ENCODE peak calls at places on chromosomes 1 and 21, in five cellular contexts. F is AG04450, Q is heart left ventricle, Y is right atrium auricular region, T is IMR-90. S is an unnamed sample.

GRCh38 chr1:183039985-183040447 is 16.8 kb downstream of the LAMC1 start:
- DNase-seq in F (peak), Q (no peak), Y (no peak), T (peak), S (no peak)

GRCh38 chr1:19682257-19682656 is 17.6 kb downstream of the HTR6 start:
- DNase-seq in F (peak), Q (no peak), Y (no peak), T (peak), S (no peak)

GRCh38 chr21:33109574-33110339 is 39.8 kb downstream of the OLIG1 start:
- DNase-seq in F (no peak), Q (no peak), Y (no peak), T (no peak), S (no peak)

GRCh38 chr1:58395355-58395754 is 151.2 kb downstream of the OMA1 start:
- DNase-seq in F (peak), Q (no peak), Y (no peak), T (peak), S (no peak)

GRCh38 chr1:1168156-1168450 is 5.6 kb upstream of the TTLL10 start:
- DNase-seq in F (no peak), Q (no peak), Y (no peak), T (no peak), S (no peak)

GRCh38 chr1:25148673-25149300 is 83.5 kb downstream of the SYF2 start:
- DNase-seq in F (no peak), Q (no peak), Y (no peak), T (no peak), S (no peak)

GRCh38 chr21:35932232-35932911 is 128.0 kb downstream of the SETD4 start:
- DNase-seq in F (peak), Q (peak), Y (peak), T (peak), S (peak)

GRCh38 chr1:184567648-184568047 is 180.8 kb downstream of the C1orf21 start:
- DNase-seq in F (no peak), Q (no peak), Y (no peak), T (peak), S (no peak)

GRCh38 chr21:29299906-29300546 is 1.3 kb downstream of the BACH1 start:
- DNase-seq in F (peak), Q (peak), Y (peak), T (peak), S (peak)

GRCh38 chr1:50181027-50181663 is 72.4 kb downstream of the ELAVL4 start:
- DNase-seq in F (no peak), Q (peak), Y (no peak), T (no peak), S (no peak)

GRCh38 chr21:44820851-44821250 is 3.0 kb upstream of the SUMO3 start:
- DNase-seq in F (no peak), Q (no peak), Y (no peak), T (peak), S (no peak)

GRCh38 chr1:149917590-149918144 is at the start of gene SV2A:
- DNase-seq in F (no peak), Q (no peak), Y (no peak), T (peak), S (peak)

DNA sequence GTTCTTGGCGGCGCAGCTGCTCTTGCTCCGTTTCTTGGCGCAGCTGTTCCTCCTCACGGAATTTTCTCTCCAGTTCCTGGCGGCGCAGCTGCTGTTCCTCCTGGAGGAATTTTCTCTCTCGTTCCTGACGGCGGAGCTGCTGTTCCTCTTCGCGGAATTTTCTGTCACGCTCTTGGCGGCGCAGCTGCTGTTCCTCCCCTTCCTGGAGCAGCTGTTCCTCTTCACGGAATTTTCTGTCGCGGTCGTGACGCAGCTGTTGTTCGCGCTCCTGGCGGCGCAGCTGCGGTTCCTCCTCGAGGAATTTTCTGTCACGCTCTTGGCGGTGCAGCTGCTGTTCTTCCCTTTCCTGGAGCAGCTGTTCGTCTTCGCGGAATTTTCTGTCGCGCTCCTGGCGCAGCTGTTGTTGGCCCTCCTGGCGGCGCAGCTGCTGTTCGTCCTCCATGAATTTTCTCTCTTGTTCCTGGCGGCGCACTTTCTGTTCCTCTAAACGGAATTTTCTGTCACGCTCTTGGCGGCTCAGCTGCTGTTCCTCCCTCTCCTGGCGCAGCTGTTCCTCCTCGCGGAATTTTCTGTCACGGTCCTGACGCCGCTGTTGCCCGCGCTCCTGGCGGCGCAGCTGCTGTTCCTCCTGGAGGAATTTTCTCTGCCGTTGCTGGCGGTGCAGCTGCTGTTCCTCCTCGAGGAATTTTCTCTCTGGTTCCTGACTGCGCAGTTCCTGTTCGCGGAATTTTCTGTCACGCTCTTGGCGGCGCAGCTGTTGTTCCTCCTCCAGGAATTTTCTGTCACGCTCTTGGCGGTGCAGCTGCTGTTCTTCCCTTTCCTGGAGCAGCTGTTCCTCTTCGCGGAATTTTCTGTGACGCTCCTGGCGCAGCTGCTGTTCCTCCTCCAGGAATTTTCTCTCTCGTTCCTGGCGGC is 7.0 kb downstream of the TCHH start:
- DNase-seq in F (no peak), Q (no peak), Y (no peak), T (peak), S (no peak)
- H3K4me3 ChIP-seq in F (peak), Q (no peak), Y (peak), T (peak), S (no peak)

DNA sequence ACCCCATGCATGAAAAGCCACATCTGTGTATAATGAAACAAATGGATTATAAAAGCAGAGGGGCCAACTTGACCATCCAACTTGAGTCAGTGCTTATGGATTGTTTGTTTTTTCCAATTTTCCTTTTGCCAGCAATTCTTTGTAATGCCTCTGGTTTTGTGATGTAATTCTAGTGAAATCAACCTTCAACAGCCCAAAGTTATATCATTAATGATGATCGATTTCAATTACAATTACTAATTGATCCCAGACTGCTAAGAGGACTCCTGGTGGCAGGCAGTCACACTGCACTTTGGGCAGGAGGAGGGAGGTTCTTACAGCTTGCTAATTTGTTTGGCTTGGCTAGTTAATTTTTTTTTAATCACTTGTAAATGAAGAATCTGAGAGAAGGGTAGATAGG is 552.3 kb downstream of the NUF2 start:
- DNase-seq in F (no peak), Q (no peak), Y (no peak), T (no peak), S (no peak)
- TF ChIP-seq CTCF in F (peak), Q (peak), Y (no peak), T (peak), S (no peak)

DNA sequence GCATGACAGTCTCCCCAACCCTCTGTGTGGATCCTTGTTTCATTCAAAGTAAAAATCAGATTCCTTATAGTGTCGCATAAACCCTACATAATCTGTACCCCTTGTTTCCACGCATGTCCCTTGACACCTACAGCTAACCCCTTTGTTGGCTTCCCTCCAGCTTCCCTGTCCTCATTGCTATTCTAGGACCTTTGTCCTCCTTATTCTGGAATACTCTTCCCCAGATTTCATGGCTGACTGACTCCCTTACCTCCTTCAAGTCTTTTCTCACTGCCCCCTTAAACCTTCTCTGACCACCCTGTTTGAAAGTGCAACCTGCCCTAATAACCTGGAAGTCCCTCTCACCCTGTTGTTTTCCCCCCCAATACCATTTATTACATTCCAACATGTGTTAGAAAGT is 4.0 kb downstream of the RNF11 start:
- DNase-seq in F (no peak), Q (no peak), Y (peak), T (no peak), S (no peak)
- H3K4me3 ChIP-seq in F (no peak), Q (no peak), Y (no peak), T (no peak), S (no peak)

DNA sequence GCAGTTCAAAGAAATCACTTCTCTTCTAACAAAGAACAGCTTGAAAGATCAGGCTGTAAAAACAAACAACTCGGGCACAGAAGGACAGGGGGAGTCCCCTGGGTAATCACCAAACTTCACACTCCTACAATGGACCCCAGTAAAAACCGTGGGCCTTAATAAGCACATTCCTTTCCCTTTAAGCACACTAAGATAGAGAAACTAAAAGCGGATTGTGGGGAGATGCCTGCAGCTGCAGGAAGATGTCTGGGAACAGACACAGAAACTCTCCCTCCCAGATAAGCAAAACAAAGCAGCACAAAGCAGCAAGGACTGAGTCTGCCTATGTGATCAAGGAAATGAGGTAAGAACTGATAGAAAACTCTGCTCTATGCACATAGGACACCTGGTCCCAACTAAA is 37.6 kb upstream of the CTBS start:
- DNase-seq in F (no peak), Q (no peak), Y (no peak), T (peak), S (no peak)
- TF ChIP-seq CTCF in F (no peak), Q (no peak), Y (no peak), T (no peak), S (no peak)

GRCh38 chr1:115338457-115338820 is 390 bp upstream of the NGF start:
- DNase-seq in F (no peak), Q (peak), Y (no peak), T (no peak), S (no peak)
- H3K4me3 ChIP-seq in F (peak), Q (peak), Y (peak), T (peak), S (peak)

GRCh38 chr1:175129997-175130648 is 62.5 kb downstream of the KIAA0040 start:
- DNase-seq in F (no peak), Q (peak), Y (peak), T (no peak), S (no peak)
- TF ChIP-seq CTCF in F (no peak), Q (no peak), Y (no peak), T (no peak), S (no peak)

DNA sequence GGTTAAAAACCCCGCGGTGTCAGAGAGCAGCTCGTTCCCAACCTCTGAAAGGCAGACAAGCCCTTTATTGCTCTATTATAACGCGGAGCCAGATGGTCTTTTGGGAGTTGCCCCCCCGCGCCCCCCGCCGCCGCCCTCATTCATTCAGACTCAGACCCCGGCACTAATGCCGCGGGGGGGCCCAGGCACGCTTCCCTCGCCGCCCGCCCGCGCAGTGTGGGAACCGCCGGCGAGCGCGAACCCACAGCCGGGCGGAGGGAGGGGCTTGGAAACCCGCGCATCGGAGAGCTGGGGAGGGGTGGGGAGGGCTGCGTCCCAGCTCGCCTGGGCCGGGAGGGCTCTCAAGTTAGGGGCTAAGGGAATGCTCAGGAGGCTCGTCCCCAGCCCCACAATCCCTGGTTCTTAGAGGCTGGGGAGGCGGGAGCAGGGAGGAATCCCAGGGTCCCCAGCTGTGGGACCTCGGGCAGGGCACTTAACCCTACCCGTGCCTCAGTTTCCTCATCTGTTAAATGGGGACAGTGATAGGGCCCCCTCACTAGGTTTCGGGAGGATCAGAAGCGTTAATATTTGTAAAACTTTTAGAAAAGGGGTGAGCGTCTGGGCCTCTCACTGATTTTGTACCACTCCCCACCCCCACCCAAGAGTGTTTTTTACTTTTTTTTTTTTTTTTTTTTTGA is 10.9 kb upstream of the HES5 start:
- DNase-seq in F (no peak), Q (peak), Y (no peak), T (no peak), S (no peak)
- H3K4me3 ChIP-seq in F (no peak), Q (no peak), Y (no peak), T (no peak), S (no peak)